ENCODE peak calls at places on chromosomes 2 and 18, in ten cellular contexts. One of them, this sample, is unnamed.

GRCh38 chr2:109143214-109144187 is 14.5 kb downstream of the SH3RF3 start:
- DNase-seq in tibial nerve: no peak
- DNase-seq in GM12865: peak; percentile 86
- DNase-seq in cardiac fibroblast: no peak
- DNase-seq in heart left ventricle: no peak
- DNase-seq in psoas muscle: no peak
- DNase-seq in body of pancreas: no peak
- DNase-seq in AG09309: no peak
- DNase-seq in HCT116: no peak
- DNase-seq in activated CD8-positive, alpha-beta T cell treated with anti-CD3 and anti-CD28 coated beads for 36 hours: peak; percentile 82
- DNase-seq in this sample: no peak

GRCh38 chr18:12543697-12544096 is 114.2 kb downstream of the SPIRE1 start:
- DNase-seq in tibial nerve: no peak
- DNase-seq in GM12865: no peak
- DNase-seq in cardiac fibroblast: no peak
- DNase-seq in heart left ventricle: no peak
- DNase-seq in psoas muscle: no peak
- DNase-seq in body of pancreas: no peak
- DNase-seq in AG09309: peak; percentile 17
- DNase-seq in HCT116: no peak
- DNase-seq in activated CD8-positive, alpha-beta T cell treated with anti-CD3 and anti-CD28 coated beads for 36 hours: no peak
- DNase-seq in this sample: no peak

GRCh38 chr2:104733544-104733943 is 120.4 kb upstream of the POU3F3 start:
- DNase-seq in tibial nerve: no peak
- DNase-seq in GM12865: peak; percentile 58
- DNase-seq in cardiac fibroblast: no peak
- DNase-seq in heart left ventricle: peak; percentile 39
- DNase-seq in psoas muscle: no peak
- DNase-seq in body of pancreas: peak; percentile 20
- DNase-seq in AG09309: no peak
- DNase-seq in HCT116: peak; percentile 36
- DNase-seq in activated CD8-positive, alpha-beta T cell treated with anti-CD3 and anti-CD28 coated beads for 36 hours: peak; percentile 61
- DNase-seq in this sample: no peak

GRCh38 chr2:146523218-146523617 is 1321.6 kb upstream of the ACVR2A start:
- DNase-seq in tibial nerve: no peak
- DNase-seq in GM12865: no peak
- DNase-seq in cardiac fibroblast: peak; percentile 30
- DNase-seq in heart left ventricle: no peak
- DNase-seq in psoas muscle: no peak
- DNase-seq in body of pancreas: no peak
- DNase-seq in AG09309: no peak
- DNase-seq in HCT116: no peak
- DNase-seq in activated CD8-positive, alpha-beta T cell treated with anti-CD3 and anti-CD28 coated beads for 36 hours: no peak
- DNase-seq in this sample: no peak

GRCh38 chr18:79480171-79480981 is 84.6 kb downstream of the NFATC1 start:
- DNase-seq in tibial nerve: no peak
- DNase-seq in GM12865: no peak
- DNase-seq in cardiac fibroblast: no peak
- DNase-seq in heart left ventricle: no peak
- DNase-seq in psoas muscle: peak; percentile 13
- DNase-seq in body of pancreas: no peak
- DNase-seq in AG09309: no peak
- DNase-seq in HCT116: no peak
- DNase-seq in activated CD8-positive, alpha-beta T cell treated with anti-CD3 and anti-CD28 coated beads for 36 hours: no peak
- DNase-seq in this sample: no peak

GRCh38 chr2:182426082-182426914 is 538 bp downstream of the PDE1A start:
- DNase-seq in tibial nerve: no peak
- DNase-seq in GM12865: no peak
- DNase-seq in cardiac fibroblast: peak; percentile 72
- DNase-seq in heart left ventricle: no peak
- DNase-seq in psoas muscle: no peak
- DNase-seq in body of pancreas: peak; percentile 2
- DNase-seq in AG09309: no peak
- DNase-seq in HCT116: no peak
- DNase-seq in activated CD8-positive, alpha-beta T cell treated with anti-CD3 and anti-CD28 coated beads for 36 hours: no peak
- DNase-seq in this sample: no peak

GRCh38 chr2:8222979-8223730 is 458.7 kb upstream of the ID2 start:
- DNase-seq in tibial nerve: no peak
- DNase-seq in GM12865: peak; percentile 30
- DNase-seq in cardiac fibroblast: no peak
- DNase-seq in heart left ventricle: no peak
- DNase-seq in psoas muscle: no peak
- DNase-seq in body of pancreas: no peak
- DNase-seq in AG09309: no peak
- DNase-seq in HCT116: no peak
- DNase-seq in activated CD8-positive, alpha-beta T cell treated with anti-CD3 and anti-CD28 coated beads for 36 hours: no peak
- DNase-seq in this sample: no peak

GRCh38 chr2:36555789-36556188 is 42.2 kb downstream of the FEZ2 start:
- DNase-seq in tibial nerve: no peak
- DNase-seq in GM12865: no peak
- DNase-seq in cardiac fibroblast: no peak
- DNase-seq in heart left ventricle: no peak
- DNase-seq in psoas muscle: no peak
- DNase-seq in body of pancreas: no peak
- DNase-seq in AG09309: no peak
- DNase-seq in HCT116: no peak
- DNase-seq in activated CD8-positive, alpha-beta T cell treated with anti-CD3 and anti-CD28 coated beads for 36 hours: no peak
- DNase-seq in this sample: no peak

GRCh38 chr2:156340818-156341481 is 8.4 kb upstream of the NR4A2 start:
- DNase-seq in tibial nerve: no peak
- DNase-seq in GM12865: peak; percentile 75
- DNase-seq in cardiac fibroblast: peak; percentile 53
- DNase-seq in heart left ventricle: no peak
- DNase-seq in psoas muscle: no peak
- DNase-seq in body of pancreas: peak; percentile 24
- DNase-seq in AG09309: no peak
- DNase-seq in HCT116: no peak
- DNase-seq in activated CD8-positive, alpha-beta T cell treated with anti-CD3 and anti-CD28 coated beads for 36 hours: peak; percentile 63
- DNase-seq in this sample: no peak

DNA sequence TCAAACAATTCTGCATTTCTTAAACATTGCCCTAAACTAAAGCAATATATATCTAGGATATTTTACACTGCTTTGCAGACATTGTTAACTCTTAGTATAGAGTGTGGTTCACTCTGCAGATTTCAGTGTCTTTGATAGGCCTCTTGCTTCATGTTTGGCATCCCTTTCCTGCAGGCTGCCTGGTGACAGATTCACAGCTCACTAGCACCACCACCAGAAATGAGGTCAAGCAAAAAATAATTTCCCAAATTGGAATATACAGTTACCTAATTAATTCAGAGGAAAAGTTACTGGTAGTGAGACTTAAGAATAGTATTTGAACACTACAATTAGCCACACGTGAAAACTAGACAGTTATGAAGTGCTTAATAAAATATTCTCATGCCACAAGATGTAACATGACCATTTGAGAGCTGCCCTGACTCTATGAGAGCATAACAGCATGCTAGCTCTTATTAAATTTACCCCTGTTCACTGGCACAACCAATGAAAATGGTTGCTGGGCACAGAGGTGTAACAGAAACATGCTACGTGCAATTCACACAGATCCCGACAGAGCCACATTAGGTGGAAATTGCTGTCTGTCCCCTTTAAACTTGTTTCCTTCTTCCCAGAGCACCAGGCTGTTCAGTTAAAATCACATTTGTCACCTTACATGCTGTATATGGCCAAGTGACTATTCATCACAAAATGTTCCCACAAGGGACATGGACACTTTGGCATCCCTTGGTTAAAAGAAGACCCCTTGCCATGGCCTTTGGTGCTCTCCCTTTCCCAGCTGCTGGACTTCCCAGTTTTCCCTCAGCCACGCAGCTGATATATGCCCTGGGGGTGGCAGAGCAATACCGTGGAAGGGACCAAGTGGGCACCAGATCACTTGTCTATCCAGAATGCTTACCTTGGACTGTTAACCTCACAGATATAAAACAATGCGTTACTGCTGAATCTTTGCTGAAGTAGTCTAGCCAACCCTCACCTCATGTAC is 35.7 kb downstream of the PAIP2B start:
- DNase-seq in tibial nerve: no peak
- DNase-seq in GM12865: no peak
- DNase-seq in cardiac fibroblast: peak; percentile 46
- DNase-seq in heart left ventricle: no peak
- DNase-seq in psoas muscle: no peak
- DNase-seq in body of pancreas: peak; percentile 11
- DNase-seq in AG09309: peak; percentile 20
- DNase-seq in HCT116: peak; percentile 3
- DNase-seq in activated CD8-positive, alpha-beta T cell treated with anti-CD3 and anti-CD28 coated beads for 36 hours: no peak
- DNase-seq in this sample: no peak
- TF ChIP-seq CTCF in tibial nerve: no peak
- TF ChIP-seq CTCF in GM12865: no peak
- TF ChIP-seq CTCF in cardiac fibroblast: peak; percentile 28
- TF ChIP-seq CTCF in heart left ventricle: peak; percentile 33
- TF ChIP-seq CTCF in psoas muscle: peak; percentile 50
- TF ChIP-seq CTCF in body of pancreas: no peak
- TF ChIP-seq CTCF in AG09309: peak; percentile 53
- TF ChIP-seq CTCF in HCT116: peak; percentile 35
- TF ChIP-seq CTCF in activated CD8-positive, alpha-beta T cell treated with anti-CD3 and anti-CD28 coated beads for 36 hours: no peak
- TF ChIP-seq CTCF in this sample: peak; percentile 24

GRCh38 chr18:10437837-10438236 is 16.6 kb upstream of the APCDD1 start:
- DNase-seq in tibial nerve: no peak
- DNase-seq in GM12865: peak; percentile 29
- DNase-seq in cardiac fibroblast: no peak
- DNase-seq in heart left ventricle: no peak
- DNase-seq in psoas muscle: no peak
- DNase-seq in body of pancreas: no peak
- DNase-seq in AG09309: no peak
- DNase-seq in HCT116: no peak
- DNase-seq in activated CD8-positive, alpha-beta T cell treated with anti-CD3 and anti-CD28 coated beads for 36 hours: peak; percentile 20
- DNase-seq in this sample: no peak

GRCh38 chr18:10432781-10433180 is 21.7 kb upstream of the APCDD1 start:
- DNase-seq in tibial nerve: no peak
- DNase-seq in GM12865: no peak
- DNase-seq in cardiac fibroblast: no peak
- DNase-seq in heart left ventricle: no peak
- DNase-seq in psoas muscle: no peak
- DNase-seq in body of pancreas: no peak
- DNase-seq in AG09309: no peak
- DNase-seq in HCT116: no peak
- DNase-seq in activated CD8-positive, alpha-beta T cell treated with anti-CD3 and anti-CD28 coated beads for 36 hours: no peak
- DNase-seq in this sample: no peak

GRCh38 chr18:10431680-10432079 is 22.8 kb upstream of the APCDD1 start:
- DNase-seq in tibial nerve: no peak
- DNase-seq in GM12865: no peak
- DNase-seq in cardiac fibroblast: no peak
- DNase-seq in heart left ventricle: no peak
- DNase-seq in psoas muscle: no peak
- DNase-seq in body of pancreas: no peak
- DNase-seq in AG09309: no peak
- DNase-seq in HCT116: no peak
- DNase-seq in activated CD8-positive, alpha-beta T cell treated with anti-CD3 and anti-CD28 coated beads for 36 hours: no peak
- DNase-seq in this sample: no peak

GRCh38 chr18:10439898-10440297 is 14.5 kb upstream of the APCDD1 start:
- DNase-seq in tibial nerve: no peak
- DNase-seq in GM12865: no peak
- DNase-seq in cardiac fibroblast: no peak
- DNase-seq in heart left ventricle: no peak
- DNase-seq in psoas muscle: no peak
- DNase-seq in body of pancreas: no peak
- DNase-seq in AG09309: no peak
- DNase-seq in HCT116: no peak
- DNase-seq in activated CD8-positive, alpha-beta T cell treated with anti-CD3 and anti-CD28 coated beads for 36 hours: no peak
- DNase-seq in this sample: no peak

DNA sequence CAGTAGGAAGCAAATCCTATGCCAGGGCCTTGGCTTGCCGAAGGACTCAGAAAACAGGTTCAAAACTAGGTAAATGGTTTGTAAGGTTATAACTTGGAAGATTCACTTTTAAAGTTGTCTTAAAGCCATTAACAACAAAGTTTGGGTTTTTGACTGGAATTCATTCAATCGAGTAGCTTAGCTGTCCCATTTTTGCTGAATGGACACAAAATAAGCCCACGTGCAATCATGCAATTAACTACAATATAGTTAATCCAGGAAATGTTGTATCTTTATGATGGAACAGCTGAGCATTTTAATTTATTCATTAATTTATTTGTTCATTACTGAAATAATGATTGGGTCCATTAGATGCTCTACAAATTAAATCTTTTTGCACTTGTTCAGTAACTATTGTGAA is 18.3 kb upstream of the APCDD1 start:
- DNase-seq in tibial nerve: no peak
- DNase-seq in GM12865: no peak
- DNase-seq in cardiac fibroblast: no peak
- DNase-seq in heart left ventricle: no peak
- DNase-seq in psoas muscle: no peak
- DNase-seq in body of pancreas: no peak
- DNase-seq in AG09309: no peak
- DNase-seq in HCT116: no peak
- DNase-seq in activated CD8-positive, alpha-beta T cell treated with anti-CD3 and anti-CD28 coated beads for 36 hours: no peak
- DNase-seq in this sample: no peak
- TF ChIP-seq CTCF in tibial nerve: no peak
- TF ChIP-seq CTCF in GM12865: no peak
- TF ChIP-seq CTCF in cardiac fibroblast: no peak
- TF ChIP-seq CTCF in heart left ventricle: no peak
- TF ChIP-seq CTCF in psoas muscle: no peak
- TF ChIP-seq CTCF in body of pancreas: no peak
- TF ChIP-seq CTCF in AG09309: no peak
- TF ChIP-seq CTCF in HCT116: no peak
- TF ChIP-seq CTCF in activated CD8-positive, alpha-beta T cell treated with anti-CD3 and anti-CD28 coated beads for 36 hours: no peak
- TF ChIP-seq CTCF in this sample: no peak

DNA sequence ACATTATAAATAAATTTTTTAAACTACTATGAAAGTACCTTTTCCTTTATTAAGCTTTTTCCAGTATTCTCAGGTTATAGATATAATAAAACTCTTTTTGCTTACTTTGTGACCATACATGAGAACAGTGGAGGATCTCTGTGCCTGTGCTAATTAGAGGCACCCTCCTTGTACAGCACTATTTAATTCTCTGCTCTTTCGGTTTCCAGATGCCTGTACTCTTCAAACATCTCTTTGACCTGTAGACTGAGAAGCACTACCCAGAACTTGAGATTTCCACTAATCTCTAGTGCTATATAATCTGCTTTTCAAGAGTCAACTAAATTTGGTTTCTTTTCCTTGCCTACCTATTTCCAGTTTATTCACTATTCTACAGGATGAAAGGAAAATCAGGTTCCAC is 131.1 kb downstream of the GULP1 start:
- DNase-seq in tibial nerve: no peak
- DNase-seq in GM12865: no peak
- DNase-seq in cardiac fibroblast: no peak
- DNase-seq in heart left ventricle: no peak
- DNase-seq in psoas muscle: no peak
- DNase-seq in body of pancreas: no peak
- DNase-seq in AG09309: no peak
- DNase-seq in HCT116: no peak
- DNase-seq in activated CD8-positive, alpha-beta T cell treated with anti-CD3 and anti-CD28 coated beads for 36 hours: no peak
- DNase-seq in this sample: no peak
- TF ChIP-seq CTCF in tibial nerve: no peak
- TF ChIP-seq CTCF in GM12865: no peak
- TF ChIP-seq CTCF in cardiac fibroblast: no peak
- TF ChIP-seq CTCF in heart left ventricle: no peak
- TF ChIP-seq CTCF in psoas muscle: no peak
- TF ChIP-seq CTCF in body of pancreas: no peak
- TF ChIP-seq CTCF in AG09309: no peak
- TF ChIP-seq CTCF in HCT116: no peak
- TF ChIP-seq CTCF in activated CD8-positive, alpha-beta T cell treated with anti-CD3 and anti-CD28 coated beads for 36 hours: no peak
- TF ChIP-seq CTCF in this sample: no peak

DNA sequence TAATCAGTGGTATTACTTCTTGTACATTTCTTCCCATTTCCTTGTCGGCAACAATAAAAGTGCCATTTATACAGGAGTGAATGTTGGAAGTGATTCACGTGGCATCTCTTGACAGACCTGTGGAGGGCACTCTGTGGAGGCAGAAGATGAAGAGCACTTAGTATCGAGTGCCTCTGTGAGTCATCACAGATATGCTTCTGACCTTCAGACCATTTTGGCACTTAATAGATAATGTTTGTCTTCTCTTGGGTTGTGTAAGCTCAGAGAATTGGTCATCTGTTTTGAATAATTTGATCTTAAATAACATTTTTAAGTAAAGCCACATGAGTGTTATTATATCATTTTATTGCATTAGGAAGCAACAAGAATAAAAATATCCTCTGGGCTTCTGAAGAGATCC is 305.5 kb downstream of the PTPRM start:
- DNase-seq in tibial nerve: no peak
- DNase-seq in GM12865: no peak
- DNase-seq in cardiac fibroblast: peak; percentile 46
- DNase-seq in heart left ventricle: no peak
- DNase-seq in psoas muscle: no peak
- DNase-seq in body of pancreas: no peak
- DNase-seq in AG09309: no peak
- DNase-seq in HCT116: peak; percentile 71
- DNase-seq in activated CD8-positive, alpha-beta T cell treated with anti-CD3 and anti-CD28 coated beads for 36 hours: no peak
- DNase-seq in this sample: no peak
- TF ChIP-seq CTCF in tibial nerve: no peak
- TF ChIP-seq CTCF in GM12865: no peak
- TF ChIP-seq CTCF in cardiac fibroblast: peak; percentile 12
- TF ChIP-seq CTCF in heart left ventricle: no peak
- TF ChIP-seq CTCF in psoas muscle: peak; percentile 27
- TF ChIP-seq CTCF in body of pancreas: no peak
- TF ChIP-seq CTCF in AG09309: peak; percentile 29
- TF ChIP-seq CTCF in HCT116: peak; percentile 23
- TF ChIP-seq CTCF in activated CD8-positive, alpha-beta T cell treated with anti-CD3 and anti-CD28 coated beads for 36 hours: no peak
- TF ChIP-seq CTCF in this sample: no peak

This sample was measured in D721Med.